ENCODE peak calls at places on chromosomes 7 and 10, in ten cellular contexts. L is psoas muscle, H is body of pancreas, A is heart right ventricle, O is foreskin fibroblast, F is cardiac fibroblast, M is choroid plexus epithelial cell, C is A549, T is testis, K is upper lobe of left lung. E is an unnamed sample.

GRCh38 chr7:95263803-95264202 is 60.5 kb downstream of the PON1 start:
- DNase-seq in H (no peak), K (no peak), A (no peak), L (no peak), M (no peak), T (no peak), F (no peak), C (peak), O (no peak), E (no peak)

GRCh38 chr10:131169146-131169545 is 142.4 kb downstream of the TCERG1L start:
- DNase-seq in F (no peak), O (no peak), K (no peak), M (no peak), H (no peak), T (peak), C (no peak), A (no peak), L (no peak), E (no peak)

GRCh38 chr10:99983280-99983988 is 26.3 kb downstream of the DNMBP start:
- DNase-seq in C (no peak), O (peak), H (peak), K (peak), M (peak), L (peak), T (peak), F (peak), A (peak), E (no peak)

GRCh38 chr7:103810112-103810744 is 179.2 kb downstream of the RELN start:
- DNase-seq in M (no peak), O (no peak), C (no peak), F (peak), K (no peak), T (no peak), H (no peak), L (no peak), A (no peak), E (no peak)

GRCh38 chr7:602341-603141 is 82.9 kb upstream of the PDGFA start:
- DNase-seq in C (no peak), T (no peak), F (no peak), M (no peak), L (no peak), A (no peak), H (peak), O (no peak), K (peak), E (no peak)

GRCh38 chr7:31957090-31957720 is 113.0 kb downstream of the PDE1C start:
- DNase-seq in O (peak), K (no peak), C (peak), T (no peak), M (peak), L (no peak), H (no peak), F (peak), A (no peak), E (no peak)

GRCh38 chr7:66554326-66554725 is 74.4 kb upstream of the KCTD7 start:
- DNase-seq in A (no peak), L (no peak), M (no peak), F (no peak), O (no peak), T (no peak), H (no peak), K (no peak), C (no peak), E (no peak)

GRCh38 chr10:120824864-120825263 is 26.3 kb upstream of the WDR11 start:
- DNase-seq in K (no peak), A (no peak), O (no peak), F (peak), M (peak), T (peak), C (peak), H (peak), L (no peak), E (no peak)

GRCh38 chr7:51306761-51307160 is 9.8 kb downstream of the COBL start:
- DNase-seq in O (no peak), M (no peak), A (no peak), C (no peak), F (no peak), L (no peak), T (no peak), H (no peak), K (no peak), E (no peak)

GRCh38 chr7:113338297-113338696 is 219.9 kb upstream of the SMIM30 start:
- DNase-seq in O (no peak), C (no peak), H (no peak), K (no peak), L (no peak), M (no peak), T (no peak), F (no peak), A (no peak), E (no peak)

GRCh38 chr7:140349172-140349771 is 49.1 kb downstream of the SLC37A3 start:
- DNase-seq in K (no peak), M (peak), O (peak), H (no peak), F (peak), A (no peak), L (no peak), C (no peak), T (no peak), E (peak)

GRCh38 chr7:32163141-32163806 is 93.1 kb upstream of the PDE1C start:
- DNase-seq in M (peak), A (peak), H (peak), C (peak), F (peak), T (no peak), O (peak), K (peak), L (peak), E (peak)

GRCh38 chr10:21195149-21195731 is 298.1 kb upstream of the NEBL start:
- DNase-seq in A (no peak), O (no peak), T (no peak), C (peak), H (no peak), F (peak), K (no peak), L (no peak), M (peak), E (no peak)

GRCh38 chr7:76064208-76064970 is 16.5 kb downstream of the MDH2 start:
- DNase-seq in F (no peak), T (no peak), H (no peak), A (no peak), M (no peak), C (no peak), O (no peak), L (no peak), K (peak), E (no peak)

GRCh38 chr7:142445019-142445686 is 187.3 kb upstream of the PRSS58 start:
- DNase-seq in A (no peak), C (no peak), K (no peak), O (no peak), L (no peak), T (no peak), H (no peak), F (no peak), M (no peak), E (no peak)

GRCh38 chr7:27083646-27084045 is 12.2 kb downstream of the HOXA1 start:
- DNase-seq in A (no peak), T (no peak), L (no peak), C (no peak), O (no peak), M (no peak), F (no peak), K (no peak), H (no peak), E (no peak)

GRCh38 chr10:29130190-29130673 is 158.6 kb upstream of the LYZL1 start:
- DNase-seq in T (no peak), K (no peak), A (no peak), C (peak), M (peak), H (peak), O (peak), F (peak), L (no peak), E (no peak)

GRCh38 chr10:100482181-100482833 is 19.5 kb downstream of the WNT8B start:
- DNase-seq in H (peak), K (peak), C (peak), M (peak), F (peak), A (peak), O (peak), L (peak), T (peak), E (peak)

GRCh38 chr10:106919798-106920382 is 244.6 kb downstream of the SORCS1 start:
- DNase-seq in L (no peak), M (no peak), O (no peak), K (no peak), C (no peak), H (no peak), F (no peak), T (no peak), A (no peak), E (no peak)

GRCh38 chr7:151432658-151433521 is 7.1 kb downstream of the CRYGN start:
- DNase-seq in L (no peak), T (no peak), M (no peak), H (no peak), O (no peak), F (no peak), K (peak), A (no peak), C (peak), E (no peak)

GRCh38 chr7:97418312-97418711 is 300.8 kb downstream of the SDHAF3 start:
- DNase-seq in K (no peak), C (no peak), O (no peak), A (no peak), L (no peak), H (no peak), F (no peak), M (no peak), T (peak), E (no peak)

GRCh38 chr7:7329321-7329720 is 147.0 kb downstream of the C1GALT1 start:
- DNase-seq in L (no peak), T (no peak), O (no peak), C (no peak), K (no peak), F (no peak), A (no peak), M (no peak), H (no peak), E (no peak)

GRCh38 chr7:102146989-102147388 is 139.7 kb upstream of the SH2B2 start:
- DNase-seq in T (peak), K (no peak), M (no peak), C (no peak), H (peak), O (no peak), F (peak), L (peak), A (peak), E (no peak)

GRCh38 chr7:8434290-8435002 is 1.0 kb downstream of the NXPH1 start:
- DNase-seq in H (no peak), L (no peak), O (no peak), K (peak), A (no peak), T (no peak), C (no peak), F (no peak), M (no peak), E (no peak)

GRCh38 chr7:148503900-148504487 is 86.6 kb upstream of the C7orf33 start:
- DNase-seq in L (no peak), H (no peak), A (no peak), M (peak), F (peak), T (no peak), C (peak), O (peak), K (no peak), E (no peak)

GRCh38 chr7:151384776-151385625 is 24.8 kb downstream of the WDR86 start:
- DNase-seq in L (no peak), M (no peak), O (no peak), A (no peak), K (peak), F (no peak), C (no peak), H (no peak), T (no peak), E (no peak)

GRCh38 chr10:93762979-93763391 is 5.2 kb downstream of the LGI1 start:
- DNase-seq in C (no peak), F (no peak), A (no peak), L (no peak), T (no peak), H (peak), M (no peak), K (no peak), O (no peak), E (no peak)

GRCh38 chr10:7301039-7301768 is 109.6 kb downstream of the SFMBT2 start:
- DNase-seq in K (peak), F (no peak), O (no peak), A (no peak), L (no peak), H (no peak), M (no peak), C (peak), T (no peak), E (no peak)

GRCh38 chr10:69232736-69233135 is 12.6 kb downstream of the HKDC1 start:
- DNase-seq in K (no peak), O (no peak), A (no peak), H (no peak), C (no peak), T (no peak), M (no peak), L (no peak), F (no peak), E (no peak)
- TF ChIP-seq CTCF in K (no peak), O (no peak), A (no peak), H (no peak), C (no peak), T (no peak), M (no peak), L (no peak), F (no peak), E (no peak)

DNA sequence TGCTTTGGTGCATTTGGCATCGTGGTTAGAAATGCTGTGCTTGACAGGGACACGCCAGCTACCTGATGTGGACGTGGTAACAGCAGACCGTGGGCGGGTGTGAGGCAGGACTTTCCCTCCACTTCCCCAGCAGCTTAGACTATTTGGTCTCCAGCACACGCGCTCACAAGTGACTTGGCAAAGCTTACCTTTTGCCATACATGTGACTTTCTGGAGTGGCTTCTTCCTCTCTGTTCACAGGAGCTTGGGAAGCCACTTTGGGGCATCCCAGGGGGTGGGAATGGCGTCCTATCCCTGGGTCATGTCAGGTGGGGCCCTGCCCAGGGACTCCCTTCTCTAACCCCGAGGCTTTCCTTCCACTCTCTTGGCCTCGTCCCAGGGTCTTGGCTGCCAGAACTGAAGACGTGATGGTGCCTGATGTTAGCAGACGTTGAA is 228.7 kb upstream of the KLF6 start:
- DNase-seq in F (no peak), C (no peak), T (no peak), O (no peak), M (no peak), A (peak), K (no peak), H (no peak), L (no peak), E (no peak)
- H3K4me3 ChIP-seq in F (no peak), C (no peak), T (no peak), O (no peak), M (no peak), A (no peak), K (no peak), H (no peak), L (peak), E (no peak)

DNA sequence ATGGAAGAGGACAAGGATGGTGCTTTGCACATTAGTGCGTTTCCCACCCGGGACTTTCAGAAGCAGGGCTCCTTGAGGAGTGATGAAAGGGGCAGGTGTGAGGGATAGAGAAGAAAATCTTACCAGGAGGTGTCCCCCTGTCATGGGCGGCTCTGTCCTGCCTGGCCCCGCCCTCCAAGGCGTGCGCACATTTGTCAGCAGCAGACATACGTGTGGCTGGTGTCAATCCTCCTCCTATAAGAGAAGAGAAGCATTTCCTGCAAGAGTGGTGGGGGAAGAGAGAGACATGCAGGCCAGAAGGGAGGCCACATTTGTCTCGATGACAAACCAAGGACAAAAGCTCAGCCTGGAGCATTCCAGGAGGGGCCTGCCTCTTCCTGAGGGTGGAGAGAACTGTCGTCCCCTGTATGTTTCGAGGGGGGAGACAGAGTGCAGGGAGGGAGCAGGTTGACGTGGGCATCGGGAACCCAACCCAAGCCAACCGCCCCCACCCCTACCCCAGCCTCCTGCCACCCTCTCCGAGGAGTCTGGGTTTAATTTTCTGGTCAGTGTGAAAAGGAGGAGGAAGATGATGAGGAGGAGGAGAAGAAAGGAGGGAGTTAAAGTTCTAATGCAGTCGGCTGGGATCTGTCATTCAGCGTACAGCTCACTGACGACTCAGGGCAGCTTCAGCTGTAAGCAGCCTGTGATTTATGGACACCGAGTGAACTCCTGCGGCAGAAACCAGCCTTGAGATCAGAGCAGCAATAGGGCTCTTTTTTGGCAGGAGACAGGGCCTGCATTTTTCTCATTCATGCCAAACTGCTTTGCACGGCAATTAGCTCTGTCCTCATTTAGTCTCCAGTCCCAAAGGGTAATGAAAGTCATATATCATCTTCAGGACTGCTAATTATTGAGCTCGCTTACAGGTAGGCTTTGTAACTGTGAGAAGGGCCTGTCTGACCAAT is 47.7 kb upstream of the COMTD1 start:
- DNase-seq in A (no peak), M (peak), C (no peak), O (peak), L (no peak), F (peak), T (no peak), H (peak), K (peak), E (no peak)
- TF ChIP-seq CTCF in A (no peak), M (no peak), C (no peak), O (no peak), L (no peak), F (no peak), T (no peak), H (no peak), K (no peak), E (no peak)

DNA sequence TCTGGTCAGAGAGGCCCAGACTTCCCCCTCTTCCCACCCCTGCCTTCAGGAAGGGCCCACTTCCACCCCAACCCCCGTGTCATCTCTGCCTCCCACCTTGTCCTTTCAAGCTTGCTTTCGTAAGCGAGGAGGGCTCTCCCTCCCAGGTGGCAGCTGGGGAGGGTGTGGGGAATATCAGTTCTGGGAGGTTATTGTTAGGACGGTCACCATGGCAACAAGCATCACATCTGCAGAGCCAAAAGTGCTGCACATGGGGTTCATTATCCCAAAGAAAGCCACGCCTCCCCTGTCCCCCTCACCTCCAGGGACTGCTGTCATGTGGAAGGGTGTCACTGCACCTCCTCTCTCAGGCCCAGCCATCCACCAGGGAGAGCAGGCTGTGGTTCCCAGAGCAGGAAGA is 2.6 kb upstream of the CAMK2B start:
- DNase-seq in O (no peak), L (no peak), F (no peak), A (no peak), M (no peak), C (no peak), H (no peak), K (no peak), T (no peak), E (no peak)
- H3K4me3 ChIP-seq in O (no peak), L (no peak), F (no peak), A (no peak), M (no peak), C (no peak), H (no peak), K (no peak), T (no peak), E (no peak)

GRCh38 chr7:155796381-155797261 is 15.6 kb downstream of the SHH start:
- DNase-seq in A (peak), T (peak), C (peak), L (peak), K (peak), F (no peak), H (peak), M (peak), O (peak), E (no peak)

GRCh38 chr7:155799514-155799913 is 12.7 kb downstream of the SHH start:
- DNase-seq in M (peak), O (no peak), C (no peak), F (no peak), T (no peak), L (no peak), H (no peak), A (no peak), K (no peak), E (no peak)

GRCh38 chr7:155795951-155796350 is 16.3 kb downstream of the SHH start:
- DNase-seq in C (no peak), K (no peak), M (no peak), H (no peak), O (no peak), A (no peak), T (no peak), F (no peak), L (no peak), E (no peak)

GRCh38 chr7:155798673-155799439 is 13.4 kb downstream of the SHH start:
- DNase-seq in M (no peak), T (no peak), O (no peak), C (no peak), K (no peak), A (no peak), H (no peak), F (no peak), L (no peak), E (no peak)

GRCh38 chr7:155797262-155798250 is 14.7 kb downstream of the SHH start:
- DNase-seq in A (no peak), T (no peak), K (no peak), C (no peak), O (no peak), H (no peak), L (no peak), M (no peak), F (no peak), E (no peak)
- TF ChIP-seq CTCF in A (peak), T (no peak), K (no peak), C (no peak), O (no peak), H (no peak), L (no peak), M (no peak), F (no peak), E (no peak)